ENCODE peak calls at places on chromosome 1, in four cellular contexts. K is astrocyte; Y is nucleus accumbens; R is CD4-positive, alpha-beta T cell. F is an unnamed sample.
A peak's percentile ranks its signal among the peaks of the same experiment; 100 is the strongest.

GRCh38 chr1:222791006-222791710 is 23.7 kb upstream of the DISP1 start:
- DNase-seq in K (peak; percentile 51), Y (no peak), R (no peak), F (peak; percentile 59)

GRCh38 chr1:156387899-156388813 is 19.1 kb downstream of the RHBG start:
- DNase-seq in K (no peak), Y (peak; percentile 94), R (no peak), F (no peak)

GRCh38 chr1:23628951-23629387 is 62.6 kb upstream of the RPL11 start:
- DNase-seq in K (no peak), Y (no peak), R (no peak), F (no peak)

GRCh38 chr1:44842763-44843655 is at the start of gene PTCH2:
- DNase-seq in K (peak; percentile 46), Y (peak; percentile 44), R (no peak), F (peak; percentile 71)

GRCh38 chr1:211660718-211661222 is 14.7 kb downstream of the NEK2 start:
- DNase-seq in K (no peak), Y (no peak), R (no peak), F (no peak)

GRCh38 chr1:222247811-222248310 is 300.0 kb downstream of the HHIPL2 start:
- DNase-seq in K (no peak), Y (no peak), R (no peak), F (no peak)

GRCh38 chr1:151005729-151006330 is 872 bp downstream of the MINDY1 start:
- DNase-seq in K (no peak), Y (no peak), R (no peak), F (no peak)

GRCh38 chr1:109570414-109570813 is 22.0 kb downstream of the GNAI3 start:
- DNase-seq in K (peak; percentile 59), Y (no peak), R (no peak), F (peak; percentile 69)

GRCh38 chr1:79380078-79380477 is 373.5 kb upstream of the ADGRL4 start:
- DNase-seq in K (no peak), Y (no peak), R (no peak), F (no peak)

GRCh38 chr1:23214640-23215039 is 2.7 kb downstream of the HTR1D start:
- DNase-seq in K (no peak), Y (no peak), R (no peak), F (no peak)

GRCh38 chr1:201916649-201917249 is 28.1 kb downstream of the SHISA4 start:
- DNase-seq in K (peak; percentile 76), Y (no peak), R (no peak), F (peak; percentile 85)

GRCh38 chr1:116087628-116088027 is 23.6 kb upstream of the MAB21L3 start:
- DNase-seq in K (no peak), Y (no peak), R (no peak), F (no peak)

GRCh38 chr1:156407344-156407743 is 38.3 kb downstream of the RHBG start:
- DNase-seq in K (no peak), Y (peak; percentile 75), R (no peak), F (no peak)